ENCODE peak calls at places on chromosomes 7 and 10, in six cellular contexts. P, C, I, Z, X and A are unnamed samples.

GRCh38 chr10:17278607-17279240 is 50.7 kb downstream of the VIM start:
- DNase-seq in P (no peak), C (no peak), I (no peak), Z (no peak), X (no peak), A (no peak)

GRCh38 chr7:128343554-128344430 is at the start of gene RBM28:
- DNase-seq in P (peak; percentile 75), C (peak; percentile 92), I (peak; percentile 93), Z (peak; percentile 88), X (peak; percentile 81), A (peak; percentile 88)

GRCh38 chr7:5755704-5756131 is 25.7 kb downstream of the RNF216 start:
- DNase-seq in P (no peak), C (no peak), I (peak; percentile 87), Z (no peak), X (peak; percentile 23), A (peak; percentile 91)

GRCh38 chr7:124059375-124059774 is 26.5 kb upstream of the TMEM229A start:
- DNase-seq in P (no peak), C (no peak), I (no peak), Z (no peak), X (no peak), A (no peak)

GRCh38 chr7:55121249-55121648 is 102.4 kb downstream of the EGFR start:
- DNase-seq in P (no peak), C (no peak), I (no peak), Z (no peak), X (no peak), A (no peak)

GRCh38 chr7:6500691-6501090 is 50.6 kb downstream of the GRID2IP start:
- DNase-seq in P (no peak), C (no peak), I (no peak), Z (no peak), X (no peak), A (no peak)

GRCh38 chr10:29186221-29186620 is 102.6 kb upstream of the LYZL1 start:
- DNase-seq in P (no peak), C (peak; percentile 32), I (peak; percentile 8), Z (no peak), X (no peak), A (no peak)

GRCh38 chr7:137585591-137585990 is 242.1 kb upstream of the PTN start:
- DNase-seq in P (no peak), C (no peak), I (no peak), Z (no peak), X (no peak), A (no peak)

GRCh38 chr10:124144536-124144935 is 51.1 kb upstream of the CHST15 start:
- DNase-seq in P (no peak), C (no peak), I (no peak), Z (no peak), X (no peak), A (no peak)

GRCh38 chr10:18238875-18239485 is 98.8 kb downstream of the CACNB2 start:
- DNase-seq in P (no peak), C (no peak), I (peak; percentile 85), Z (no peak), X (peak; percentile 14), A (peak; percentile 67)

GRCh38 chr7:7693881-7694280 is 24.5 kb downstream of the RPA3 start:
- DNase-seq in P (no peak), C (peak; percentile 78), I (peak; percentile 75), Z (no peak), X (no peak), A (peak; percentile 40)

GRCh38 chr10:122257041-122257440 is 14.1 kb upstream of the BTBD16 start:
- DNase-seq in P (no peak), C (no peak), I (no peak), Z (no peak), X (no peak), A (peak; percentile 58)

GRCh38 chr10:129031233-129032150 is 435.5 kb upstream of the MGMT start:
- DNase-seq in P (no peak), C (no peak), I (peak; percentile 63), Z (peak; percentile 45), X (peak; percentile 5), A (peak; percentile 21)

GRCh38 chr7:101952355-101953247 is 135.2 kb downstream of the CUX1 start:
- DNase-seq in P (no peak), C (peak; percentile 16), I (peak; percentile 92), Z (no peak), X (no peak), A (peak; percentile 73)

GRCh38 chr10:13268841-13269240 is 31.0 kb downstream of the PHYH start:
- DNase-seq in P (no peak), C (no peak), I (peak; percentile 18), Z (no peak), X (no peak), A (no peak)

GRCh38 chr10:14673189-14673947 is 101.3 kb downstream of the FAM107B start:
- DNase-seq in P (no peak), C (no peak), I (peak; percentile 50), Z (no peak), X (no peak), A (no peak)

GRCh38 chr10:124827474-124827873 is 25.9 kb downstream of the ABRAXAS2 start:
- DNase-seq in P (no peak), C (no peak), I (peak; percentile 66), Z (no peak), X (peak; percentile 31), A (peak; percentile 14)

GRCh38 chr10:45380903-45381610 is 7.0 kb downstream of the ALOX5 start:
- DNase-seq in P (no peak), C (no peak), I (no peak), Z (no peak), X (no peak), A (no peak)

GRCh38 chr7:144513332-144513731 is 109.8 kb upstream of the NOBOX start:
- DNase-seq in P (no peak), C (no peak), I (peak; percentile 20), Z (no peak), X (peak; percentile 41), A (no peak)

GRCh38 chr7:91162415-91162814 is 101.8 kb upstream of the FZD1 start:
- DNase-seq in P (no peak), C (no peak), I (no peak), Z (no peak), X (no peak), A (no peak)

GRCh38 chr10:111445709-111446108 is 368.9 kb downstream of the ADRA2A start:
- DNase-seq in P (no peak), C (no peak), I (no peak), Z (no peak), X (no peak), A (no peak)

GRCh38 chr10:52871191-52871843 is 98.7 kb upstream of the MBL2 start:
- DNase-seq in P (no peak), C (no peak), I (no peak), Z (no peak), X (no peak), A (no peak)

GRCh38 chr10:122293156-122293978 is 22.3 kb downstream of the BTBD16 start:
- DNase-seq in P (no peak), C (no peak), I (no peak), Z (no peak), X (no peak), A (no peak)

GRCh38 chr7:23075571-23075970 is 30.0 kb upstream of the KLHL7 start:
- DNase-seq in P (no peak), C (no peak), I (no peak), Z (no peak), X (no peak), A (no peak)

GRCh38 chr7:12929416-12930140 is 242.1 kb downstream of the ARL4A start:
- DNase-seq in P (no peak), C (no peak), I (peak; percentile 82), Z (no peak), X (no peak), A (no peak)